ENCODE peak calls at places on chromosome 15, in six cellular contexts. F is heart right ventricle; D is GM23338; S is CD8-positive, alpha-beta T cell; O is aorta; U is stomach. L is an unnamed sample. For H3K4me1, the result is how much of the 10 kb centered on the place peaks cover.

GRCh38 chr15:89138999-89139612 is 50.9 kb downstream of the ABHD2 start:
- DNase-seq in F (no peak), D (no peak), S (no peak), O (no peak), U (no peak), L (peak)

GRCh38 chr15:92149029-92149428 is 244.7 kb upstream of the ST8SIA2 start:
- DNase-seq in F (no peak), D (no peak), S (no peak), O (no peak), U (no peak), L (no peak)

GRCh38 chr15:78083687-78084358 is 6.3 kb upstream of the TBC1D2B start:
- DNase-seq in F (no peak), D (no peak), S (no peak), O (peak), U (no peak), L (no peak)

GRCh38 chr15:40091861-40092415 is 16.7 kb downstream of the BMF start:
- DNase-seq in F (no peak), D (peak), S (no peak), O (no peak), U (no peak), L (no peak)

GRCh38 chr15:75720787-75721461 is 8.3 kb upstream of the CSPG4 start:
- DNase-seq in F (no peak), D (peak), S (no peak), O (peak), U (peak), L (peak)

GRCh38 chr15:83108266-83109219 is 1.1 kb downstream of the TM6SF1 start:
- DNase-seq in F (peak), D (peak), S (no peak), O (peak), U (peak), L (no peak)

GRCh38 chr15:39738998-39739397 is 43.6 kb downstream of the FSIP1 start:
- DNase-seq in F (peak), D (no peak), S (no peak), O (no peak), U (no peak), L (no peak)

GRCh38 chr15:53511175-53511574 is 248.3 kb downstream of the WDR72 start:
- DNase-seq in F (no peak), D (no peak), S (no peak), O (no peak), U (no peak), L (no peak)

GRCh38 chr15:85872125-85872524 is 77.4 kb upstream of the KLHL25 start:
- DNase-seq in F (no peak), D (no peak), S (no peak), O (no peak), U (no peak), L (no peak)

GRCh38 chr15:58594898-58595297 is 154.6 kb downstream of the ADAM10 start:
- DNase-seq in F (no peak), D (no peak), S (no peak), O (no peak), U (no peak), L (no peak)

GRCh38 chr15:92393287-92393993 is at the start of gene ST8SIA2:
- DNase-seq in F (peak), D (peak), S (no peak), O (no peak), U (no peak), L (peak)

GRCh38 chr15:55327392-55327791 is 8.4 kb downstream of the PIGB start:
- DNase-seq in F (no peak), D (no peak), S (no peak), O (no peak), U (no peak), L (no peak)

GRCh38 chr15:65082303-65082958 is 5.9 kb downstream of the KBTBD13 start:
- DNase-seq in F (no peak), D (peak), S (no peak), O (no peak), U (no peak), L (no peak)

GRCh38 chr15:60520041-60520824 is 41.3 kb upstream of the ICE2 start:
- DNase-seq in F (no peak), D (peak), S (no peak), O (no peak), U (no peak), L (peak)

GRCh38 chr15:25464784-25465183 is 26.0 kb upstream of the UBE3A start:
- DNase-seq in F (no peak), D (no peak), S (no peak), O (no peak), U (no peak), L (no peak)

GRCh38 chr15:34795267-34796081 is at the start of gene ACTC1:
- DNase-seq in F (peak), D (peak), S (no peak), O (peak), U (peak), L (peak)

GRCh38 chr15:48582472-48583235 is 62.9 kb downstream of the FBN1 start:
- DNase-seq in F (peak), D (no peak), S (no peak), O (no peak), U (no peak), L (peak)

GRCh38 chr15:65414841-65415621 is 7.7 kb downstream of the IGDCC4 start:
- DNase-seq in F (no peak), D (peak), S (no peak), O (peak), U (no peak), L (peak)

GRCh38 chr15:93865610-93866009 is 365.8 kb upstream of the MCTP2 start:
- DNase-seq in F (peak), D (no peak), S (no peak), O (no peak), U (no peak), L (no peak)

GRCh38 chr15:40103124-40103858 is 5.4 kb downstream of the BMF start:
- DNase-seq in F (peak), D (peak), S (no peak), O (peak), U (peak), L (peak)

GRCh38 chr15:47756872-47757271 is 39.6 kb downstream of the SEMA6D start:
- DNase-seq in F (peak), D (no peak), S (no peak), O (peak), U (no peak), L (peak)

GRCh38 chr15:81516461-81516860 is 142.4 kb upstream of the TMC3 start:
- DNase-seq in F (no peak), D (no peak), S (no peak), O (no peak), U (no peak), L (peak)

GRCh38 chr15:56286213-56286612 is 42.5 kb upstream of the RFX7 start:
- DNase-seq in F (no peak), D (peak), S (no peak), O (no peak), U (no peak), L (no peak)

GRCh38 chr15:92500023-92500630 is 106.4 kb downstream of the ST8SIA2 start:
- DNase-seq in F (no peak), D (no peak), S (no peak), O (no peak), U (no peak), L (no peak)

GRCh38 chr15:101201411-101202174 is 50.3 kb downstream of the CHSY1 start:
- DNase-seq in F (peak), D (peak), S (no peak), O (peak), U (peak), L (peak)

GRCh38 chr15:58227706-58228543 is 89.7 kb downstream of the AQP9 start:
- DNase-seq in F (peak), D (peak), S (peak), O (peak), U (peak), L (peak)

GRCh38 chr15:36185438-36185837 is 394.0 kb upstream of the CDIN1 start:
- DNase-seq in F (no peak), D (no peak), S (no peak), O (no peak), U (no peak), L (no peak)

GRCh38 chr15:41530363-41530956 is 13.6 kb downstream of the RPAP1 start:
- DNase-seq in F (no peak), D (no peak), S (no peak), O (no peak), U (no peak), L (no peak)

GRCh38 chr15:71294636-71295241 is 179.5 kb downstream of the THSD4 start:
- DNase-seq in F (no peak), D (no peak), S (no peak), O (no peak), U (no peak), L (peak)

GRCh38 chr15:68599153-68599545 is 20.4 kb downstream of the CORO2B start:
- DNase-seq in F (no peak), D (no peak), S (no peak), O (no peak), U (no peak), L (no peak)
- H3K27ac ChIP-seq in F (no peak), D (no peak), S (no peak), O (no peak), U (no peak), L (no peak)

DNA sequence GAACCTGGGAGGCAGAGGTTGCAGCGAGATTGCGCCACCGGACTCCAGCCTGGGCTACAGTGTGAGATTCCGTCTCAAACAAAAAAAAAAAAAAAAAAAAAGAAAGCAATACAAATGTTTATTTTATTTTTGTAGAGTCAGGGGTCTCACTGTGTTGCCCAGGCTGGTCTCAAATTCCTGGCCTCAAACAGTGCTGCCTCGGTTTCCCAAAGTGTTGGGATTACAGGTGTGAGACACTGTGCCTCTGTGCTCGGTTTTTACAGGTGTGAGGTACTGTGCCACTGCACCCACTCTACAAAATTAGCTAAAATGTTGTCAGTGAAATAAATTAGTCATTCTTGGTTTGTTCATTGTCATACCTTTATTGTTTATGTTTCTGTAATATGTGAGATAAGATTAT is 5.5 kb downstream of the PIAS1 start:
- DNase-seq in F (no peak), D (no peak), S (no peak), O (no peak), U (no peak), L (no peak)
- H3K4me1 ChIP-seq in F (half or more), D (under half), S (half or more), O (under half), U (under half), L (under half)

GRCh38 chr15:42619641-42620371 is 44.4 kb downstream of the STARD9 start:
- DNase-seq in F (no peak), D (peak), S (no peak), O (no peak), U (no peak), L (no peak)
- H3K27ac ChIP-seq in F (no peak), D (peak), S (no peak), O (no peak), U (no peak), L (no peak)

GRCh38 chr15:28885289-28885629 is 515 bp upstream of the APBA2 start:
- DNase-seq in F (no peak), D (no peak), S (no peak), O (no peak), U (no peak), L (no peak)

GRCh38 chr15:28884151-28884940 is 1.4 kb upstream of the APBA2 start:
- DNase-seq in F (no peak), D (no peak), S (no peak), O (no peak), U (no peak), L (no peak)

GRCh38 chr15:28887344-28888174 is 1.8 kb downstream of the APBA2 start:
- DNase-seq in F (no peak), D (no peak), S (no peak), O (no peak), U (no peak), L (no peak)

GRCh38 chr15:28886431-28887343 is 913 bp downstream of the APBA2 start:
- DNase-seq in F (no peak), D (peak), S (peak), O (no peak), U (no peak), L (no peak)

DNA sequence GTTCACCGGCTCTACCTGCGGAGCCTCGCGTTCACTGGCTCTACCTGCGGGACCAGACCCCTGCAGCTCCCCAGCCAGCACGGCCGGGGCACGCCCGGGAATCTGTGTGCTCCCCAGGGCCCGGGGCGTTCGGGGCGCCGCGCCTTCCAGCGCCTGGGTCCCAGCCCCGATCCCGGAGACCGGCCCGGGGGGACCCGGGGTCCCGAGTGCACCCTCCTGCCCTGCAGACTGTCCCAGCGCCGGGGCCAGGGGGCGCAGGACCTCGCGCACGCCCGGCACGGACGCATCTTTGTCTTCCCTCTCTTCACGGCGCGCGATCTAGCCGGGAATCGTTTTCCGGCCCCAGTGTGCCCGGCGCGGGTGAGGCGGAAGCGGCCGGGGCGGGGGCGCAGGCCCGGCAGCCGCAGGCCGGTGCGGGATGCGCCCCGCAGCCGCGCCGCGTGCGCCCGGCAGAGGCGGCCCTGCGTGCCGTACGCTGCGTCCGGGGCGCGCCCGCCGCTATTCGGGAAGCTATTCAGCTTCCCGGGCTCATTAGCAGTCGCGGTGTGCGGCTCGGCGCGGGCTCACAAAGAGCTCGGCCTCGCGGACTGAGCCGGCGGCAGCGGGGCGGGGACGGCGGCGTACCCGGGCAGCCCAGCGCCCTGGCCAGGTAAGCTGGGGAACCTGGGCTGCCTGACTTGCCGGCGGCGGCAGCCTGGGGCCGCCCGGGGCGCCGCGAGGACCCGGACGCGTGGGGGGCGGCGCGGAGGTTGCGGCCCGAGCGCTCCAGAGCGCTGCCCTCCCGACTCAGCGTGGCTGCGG is at the start of gene APBA2:
- DNase-seq in F (no peak), D (peak), S (peak), O (no peak), U (no peak), L (peak)
- H3K4me1 ChIP-seq in F (under half), D (under half), S (under half), O (under half), U (under half), L (under half)

DNA sequence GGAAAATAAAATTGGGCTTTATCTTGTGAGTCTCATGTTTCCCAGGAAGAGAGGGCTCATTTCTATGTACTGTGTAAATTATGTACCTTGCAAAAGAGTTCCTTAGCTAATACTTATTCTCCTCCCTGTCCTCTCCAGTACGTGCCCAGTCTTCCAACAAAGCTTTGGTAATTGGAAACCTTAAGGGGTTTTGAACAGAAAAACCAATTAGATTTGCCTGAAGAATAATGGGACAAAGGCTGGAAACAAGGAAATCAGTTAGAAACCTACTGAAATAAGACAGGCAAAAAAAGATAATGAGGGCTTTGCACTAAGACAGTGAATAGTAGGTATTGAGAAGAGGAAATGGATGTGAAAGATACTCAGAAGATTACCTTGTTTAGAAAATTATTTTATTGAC is 82.5 kb downstream of the SPRED1 start:
- DNase-seq in F (no peak), D (no peak), S (no peak), O (no peak), U (no peak), L (no peak)
- H3K27ac ChIP-seq in F (no peak), D (no peak), S (no peak), O (no peak), U (no peak), L (no peak)

GRCh38 chr15:73621286-73621826 is 11.8 kb downstream of the NPTN start:
- DNase-seq in F (no peak), D (no peak), S (no peak), O (no peak), U (no peak), L (no peak)
- H3K4me1 ChIP-seq in F (half or more), D (half or more), S (under half), O (under half), U (under half), L (under half)

GRCh38 chr15:79916424-79916823 is 19.6 kb upstream of the MTHFS start:
- DNase-seq in F (no peak), D (no peak), S (no peak), O (no peak), U (no peak), L (no peak)

GRCh38 chr15:79919090-79919748 is 22.4 kb upstream of the MTHFS start:
- DNase-seq in F (no peak), D (no peak), S (no peak), O (no peak), U (no peak), L (no peak)

GRCh38 chr15:79918278-79918677 is 21.5 kb upstream of the MTHFS start:
- DNase-seq in F (no peak), D (no peak), S (no peak), O (no peak), U (no peak), L (no peak)

GRCh38 chr15:79919749-79920511 is 23.1 kb upstream of the MTHFS start:
- DNase-seq in F (no peak), D (no peak), S (no peak), O (no peak), U (no peak), L (no peak)

GRCh38 chr15:79914728-79915127 is 17.9 kb upstream of the MTHFS start:
- DNase-seq in F (no peak), D (no peak), S (no peak), O (no peak), U (no peak), L (no peak)
- H3K27ac ChIP-seq in F (no peak), D (no peak), S (no peak), O (no peak), U (no peak), L (no peak)

GRCh38 chr15:84600687-84601554 is at the start of gene ZSCAN2:
- DNase-seq in F (peak), D (peak), S (peak), O (peak), U (peak), L (peak)

GRCh38 chr15:84601555-84601838 is 688 bp downstream of the ZSCAN2 start:
- DNase-seq in F (no peak), D (no peak), S (no peak), O (no peak), U (no peak), L (no peak)

GRCh38 chr15:84599906-84600305 is 903 bp upstream of the ZSCAN2 start:
- DNase-seq in F (no peak), D (peak), S (no peak), O (no peak), U (no peak), L (no peak)

GRCh38 chr15:84598993-84599392 is 1.8 kb upstream of the ZSCAN2 start:
- DNase-seq in F (peak), D (peak), S (no peak), O (no peak), U (peak), L (peak)

DNA sequence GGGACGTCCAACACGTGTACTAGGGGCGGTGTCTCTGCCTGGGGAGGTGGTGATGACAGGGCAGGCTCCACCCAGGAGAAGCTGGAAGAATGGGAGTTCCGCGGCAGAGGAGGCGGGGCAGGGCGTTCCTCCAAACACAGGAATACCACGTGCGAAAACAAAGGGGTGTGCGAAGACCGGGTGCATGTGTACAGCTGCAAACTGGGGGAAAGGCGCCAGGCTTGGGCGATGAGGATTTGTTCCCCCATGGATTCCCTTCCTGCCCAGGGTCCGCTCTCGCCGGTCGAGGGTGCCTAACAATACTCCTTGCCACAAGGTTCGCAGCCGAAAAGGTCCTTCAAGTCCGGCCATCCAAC is 500 bp upstream of the ZSCAN2 start:
- DNase-seq in F (peak), D (peak), S (peak), O (peak), U (peak), L (peak)
- H3K4me1 ChIP-seq in F (under half), D (under half), S (under half), O (under half), U (under half), L (under half)

DNA sequence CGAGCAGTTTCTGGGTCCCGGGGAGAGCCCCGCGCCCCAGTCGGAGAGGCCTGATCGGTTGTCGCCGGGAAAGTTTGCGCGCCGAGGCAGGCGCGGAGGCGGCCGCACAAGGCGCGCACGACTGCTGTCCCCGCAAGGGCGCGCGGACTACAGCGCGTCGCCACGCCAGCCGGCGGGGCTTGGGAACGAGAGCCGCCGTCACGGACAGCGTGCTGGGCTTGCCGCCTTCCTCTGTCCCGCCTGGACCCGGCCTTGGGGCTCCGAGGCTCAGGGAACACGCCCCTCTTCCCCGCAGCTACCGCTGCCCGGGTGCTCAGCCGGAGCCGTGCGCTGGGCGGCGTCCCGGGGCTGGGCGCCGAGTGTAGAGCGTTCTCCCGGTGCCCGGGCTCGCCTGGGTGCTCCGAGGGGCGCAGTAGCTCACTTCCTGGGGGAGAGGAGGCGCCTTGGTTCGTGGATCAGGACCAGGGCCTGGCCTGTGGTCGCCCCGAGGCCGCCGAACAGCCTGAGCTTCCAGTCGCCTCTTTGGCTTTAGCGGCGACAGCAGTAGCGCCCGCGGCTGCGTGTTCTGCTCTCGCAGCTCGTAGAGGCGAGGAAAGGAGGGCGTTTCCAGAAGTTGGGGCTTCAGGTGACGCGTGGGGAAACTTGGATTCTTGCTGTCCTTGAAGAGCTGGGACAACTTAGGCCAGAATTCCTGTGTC is 226.6 kb upstream of the C2CD4B start:
- DNase-seq in F (peak), D (peak), S (peak), O (peak), U (peak), L (peak)
- H3K27ac ChIP-seq in F (peak), D (no peak), S (no peak), O (peak), U (peak), L (peak)

GRCh38 chr15:73927476-73928240 is 1.4 kb downstream of the LOXL1 start:
- DNase-seq in F (no peak), D (peak), S (peak), O (peak), U (peak), L (peak)
- H3K4me1 ChIP-seq in F (half or more), D (under half), S (under half), O (under half), U (half or more), L (half or more)